ENCODE peak calls at places on chromosomes 6 and 20, in seven cellular contexts. P is SK-N-SH, I is fibroblast of lung, Y is GM04504, A is fibroblast of villous mesenchyme, O is ELF-1, X is HT1080. Q is an unnamed sample.

GRCh38 chr20:36150489-36150846 is 4.1 kb upstream of the EPB41L1 start:
- DNase-seq in Y (no peak), I (no peak), A (no peak), P (no peak), O (no peak), X (no peak), Q (no peak)

GRCh38 chr6:28212510-28213212 is 12.4 kb upstream of the ZSCAN9 start:
- DNase-seq in A (peak), Y (peak), P (peak), X (peak), O (peak), I (peak), Q (peak)

GRCh38 chr6:6696867-6697531 is 108.5 kb downstream of the LY86 start:
- DNase-seq in I (peak), O (peak), X (peak), P (peak), A (peak), Y (no peak), Q (no peak)

GRCh38 chr6:152428126-152428525 is 209.0 kb downstream of the SYNE1 start:
- DNase-seq in O (peak), X (no peak), A (no peak), Y (no peak), P (no peak), I (peak), Q (no peak)

GRCh38 chr6:7126759-7127158 is 19.0 kb downstream of the RREB1 start:
- DNase-seq in A (no peak), O (no peak), Y (no peak), I (no peak), P (no peak), X (no peak), Q (no peak)

GRCh38 chr20:33526769-33527168 is 36.9 kb downstream of the CBFA2T2 start:
- DNase-seq in A (no peak), I (no peak), X (no peak), O (no peak), P (no peak), Y (no peak), Q (no peak)

GRCh38 chr6:165632194-165632593 is 30.8 kb downstream of the PDE10A start:
- DNase-seq in I (no peak), A (peak), X (peak), Y (no peak), O (peak), P (no peak), Q (peak)

GRCh38 chr6:117506180-117506835 is 23.8 kb downstream of the DCBLD1 start:
- DNase-seq in O (peak), A (peak), Y (no peak), P (no peak), X (peak), I (peak), Q (peak)

GRCh38 chr20:6026051-6026450 is 27.8 kb downstream of the LRRN4 start:
- DNase-seq in X (peak), P (no peak), O (no peak), I (peak), A (no peak), Y (no peak), Q (no peak)

GRCh38 chr6:169172435-169172834 is 81.2 kb downstream of the THBS2 start:
- DNase-seq in P (no peak), I (peak), O (no peak), X (peak), Y (peak), A (peak), Q (peak)

GRCh38 chr20:8545212-8545611 is 413.1 kb downstream of the PLCB1 start:
- DNase-seq in I (peak), O (no peak), Y (peak), P (no peak), A (no peak), X (peak), Q (no peak)

GRCh38 chr20:24393903-24394302 is 75.5 kb upstream of the SYNDIG1 start:
- DNase-seq in Y (no peak), O (no peak), P (no peak), I (no peak), A (no peak), X (no peak), Q (no peak)

GRCh38 chr6:13687917-13688351 is 23.7 kb downstream of the RANBP9 start:
- DNase-seq in X (no peak), O (no peak), Y (no peak), I (no peak), P (no peak), A (no peak), Q (no peak)

GRCh38 chr6:27096834-27097511 is 150.5 kb upstream of the PRSS16 start:
- DNase-seq in P (peak), A (peak), O (peak), I (peak), X (peak), Y (peak), Q (no peak)

GRCh38 chr6:37807656-37808055 is 11.9 kb upstream of the ZFAND3 start:
- DNase-seq in X (no peak), A (no peak), Y (no peak), P (peak), O (peak), I (no peak), Q (no peak)

GRCh38 chr20:50610212-50610718 is 81.1 kb downstream of the RIPOR3 start:
- DNase-seq in O (no peak), X (no peak), P (no peak), A (no peak), Y (no peak), I (no peak), Q (no peak)

GRCh38 chr6:90644492-90644891 is 57.6 kb upstream of the MAP3K7 start:
- DNase-seq in I (no peak), X (no peak), O (no peak), A (no peak), Y (no peak), P (no peak), Q (no peak)

GRCh38 chr20:64184795-64185194 is 20.5 kb downstream of the MYT1 start:
- DNase-seq in A (no peak), P (no peak), Y (no peak), O (no peak), I (no peak), X (no peak), Q (no peak)

GRCh38 chr20:63472159-63472811 is at the start of gene KCNQ2:
- DNase-seq in X (no peak), Y (no peak), P (peak), O (no peak), A (no peak), I (no peak), Q (no peak)

GRCh38 chr20:62067547-62068260 is 2.0 kb upstream of the TAF4 start:
- DNase-seq in O (no peak), X (no peak), P (peak), I (no peak), Y (no peak), A (no peak), Q (no peak)

GRCh38 chr6:126724821-126725220 is 384.9 kb downstream of the CENPW start:
- DNase-seq in Y (no peak), O (no peak), A (no peak), P (no peak), I (no peak), X (no peak), Q (peak)

GRCh38 chr6:40715501-40716403 is 128.6 kb upstream of the LRFN2 start:
- DNase-seq in Y (no peak), I (no peak), X (no peak), A (no peak), O (no peak), P (no peak), Q (no peak)

GRCh38 chr6:54403096-54403495 is 94.9 kb downstream of the TINAG start:
- DNase-seq in X (no peak), A (no peak), O (no peak), I (no peak), P (no peak), Y (no peak), Q (no peak)

GRCh38 chr20:61896058-61896961 is 169.4 kb downstream of the TAF4 start:
- DNase-seq in X (peak), I (peak), O (peak), Y (no peak), A (peak), P (peak), Q (no peak)

GRCh38 chr6:25296980-25297379 is 17.8 kb downstream of the CARMIL1 start:
- DNase-seq in P (no peak), O (no peak), A (peak), I (peak), X (no peak), Y (no peak), Q (no peak)

GRCh38 chr6:31865205-31866118 is 2.8 kb upstream of the NEU1 start:
- DNase-seq in P (no peak), I (peak), X (no peak), A (no peak), Y (no peak), O (no peak), Q (no peak)

GRCh38 chr6:11143394-11144371 is 32.2 kb upstream of the ERVFRD-1 start:
- DNase-seq in O (peak), X (peak), A (peak), I (peak), P (no peak), Y (peak), Q (peak)

GRCh38 chr6:27078734-27079357 is 168.7 kb upstream of the PRSS16 start:
- DNase-seq in O (peak), P (peak), X (peak), I (peak), A (peak), Y (peak), Q (peak)

GRCh38 chr6:99344289-99344688 is 5.2 kb downstream of the FAXC start:
- DNase-seq in X (peak), P (no peak), A (peak), Y (no peak), O (no peak), I (peak), Q (peak)

GRCh38 chr6:150683320-150683719 is 83.6 kb downstream of the PLEKHG1 start:
- DNase-seq in I (no peak), Y (no peak), A (no peak), X (no peak), O (no peak), P (no peak), Q (no peak)

GRCh38 chr20:51563597-51564332 is 21.2 kb upstream of the NFATC2 start:
- DNase-seq in Y (peak), I (peak), P (peak), X (peak), A (peak), O (peak), Q (peak)

GRCh38 chr20:35601990-35602389 is 13.6 kb upstream of the SPAG4 start:
- DNase-seq in Y (no peak), X (no peak), A (no peak), I (no peak), O (no peak), P (no peak), Q (no peak)